ENCODE peak calls at places on chromosomes 13 and 19, in ten cellular contexts. One of them, this sample, is unnamed.

GRCh38 chr13:97275775-97276501 is 53.8 kb downstream of the MBNL2 start:
- DNase-seq in CD4-positive, alpha-beta T cell: no peak
- DNase-seq in HCT116: no peak
- DNase-seq in body of pancreas: no peak
- DNase-seq in right lobe of liver: no peak
- DNase-seq in HFFc6: peak; percentile 9
- DNase-seq in stomach: no peak
- DNase-seq in esophagus muscularis mucosa: no peak
- DNase-seq in A549: no peak
- DNase-seq in heart left ventricle: no peak
- DNase-seq in this sample: no peak

GRCh38 chr19:2755448-2755705 is 15.6 kb upstream of the SLC39A3 start:
- DNase-seq in HFFc6: no peak
- DNase-seq in stomach: no peak
- DNase-seq in body of pancreas: no peak
- DNase-seq in A549: no peak
- DNase-seq in esophagus muscularis mucosa: no peak
- DNase-seq in CD4-positive, alpha-beta T cell: no peak
- DNase-seq in heart left ventricle: no peak
- DNase-seq in right lobe of liver: no peak
- DNase-seq in HCT116: no peak
- DNase-seq in this sample: no peak

GRCh38 chr13:94382960-94383359 is 96.5 kb downstream of the DCT start:
- DNase-seq in body of pancreas: no peak
- DNase-seq in A549: no peak
- DNase-seq in CD4-positive, alpha-beta T cell: no peak
- DNase-seq in stomach: no peak
- DNase-seq in HCT116: no peak
- DNase-seq in HFFc6: no peak
- DNase-seq in heart left ventricle: no peak
- DNase-seq in esophagus muscularis mucosa: no peak
- DNase-seq in right lobe of liver: no peak
- DNase-seq in this sample: no peak

GRCh38 chr19:16206046-16206605 is 8.4 kb downstream of the AP1M1 start:
- DNase-seq in stomach: no peak
- DNase-seq in CD4-positive, alpha-beta T cell: no peak
- DNase-seq in right lobe of liver: no peak
- DNase-seq in HFFc6: no peak
- DNase-seq in esophagus muscularis mucosa: no peak
- DNase-seq in A549: no peak
- DNase-seq in body of pancreas: no peak
- DNase-seq in heart left ventricle: no peak
- DNase-seq in HCT116: no peak
- DNase-seq in this sample: no peak

GRCh38 chr13:98890186-98890585 is 87.7 kb downstream of the DOCK9 start:
- DNase-seq in esophagus muscularis mucosa: no peak
- DNase-seq in HFFc6: peak; percentile 88
- DNase-seq in heart left ventricle: peak; percentile 33
- DNase-seq in body of pancreas: no peak
- DNase-seq in stomach: no peak
- DNase-seq in A549: no peak
- DNase-seq in CD4-positive, alpha-beta T cell: no peak
- DNase-seq in right lobe of liver: no peak
- DNase-seq in HCT116: no peak
- DNase-seq in this sample: peak; percentile 86

GRCh38 chr19:16661480-16662034 is 618 bp downstream of the TMEM38A start:
- DNase-seq in esophagus muscularis mucosa: no peak
- DNase-seq in heart left ventricle: peak; percentile 74
- DNase-seq in right lobe of liver: peak; percentile 66
- DNase-seq in A549: no peak
- DNase-seq in HCT116: no peak
- DNase-seq in HFFc6: no peak
- DNase-seq in body of pancreas: peak; percentile 37
- DNase-seq in stomach: peak; percentile 33
- DNase-seq in CD4-positive, alpha-beta T cell: no peak
- DNase-seq in this sample: no peak

GRCh38 chr19:2051771-2052704 is 994 bp upstream of the MKNK2 start:
- DNase-seq in HCT116: no peak
- DNase-seq in heart left ventricle: peak; percentile 71
- DNase-seq in right lobe of liver: peak; percentile 79
- DNase-seq in CD4-positive, alpha-beta T cell: no peak
- DNase-seq in esophagus muscularis mucosa: no peak
- DNase-seq in HFFc6: no peak
- DNase-seq in A549: no peak
- DNase-seq in stomach: peak; percentile 77
- DNase-seq in body of pancreas: peak; percentile 68
- DNase-seq in this sample: no peak

GRCh38 chr19:532578-533484 is 1.3 kb downstream of the CDC34 start:
- DNase-seq in stomach: peak; percentile 85
- DNase-seq in A549: peak; percentile 63
- DNase-seq in body of pancreas: peak; percentile 90
- DNase-seq in heart left ventricle: peak; percentile 86
- DNase-seq in esophagus muscularis mucosa: no peak
- DNase-seq in CD4-positive, alpha-beta T cell: peak; percentile 28
- DNase-seq in right lobe of liver: peak; percentile 88
- DNase-seq in HCT116: peak; percentile 51
- DNase-seq in HFFc6: peak; percentile 66
- DNase-seq in this sample: no peak

GRCh38 chr13:112768795-112769411 is 79.1 kb downstream of the ATP11A start:
- DNase-seq in CD4-positive, alpha-beta T cell: no peak
- DNase-seq in right lobe of liver: no peak
- DNase-seq in stomach: peak; percentile 64
- DNase-seq in HCT116: no peak
- DNase-seq in HFFc6: no peak
- DNase-seq in A549: no peak
- DNase-seq in body of pancreas: no peak
- DNase-seq in esophagus muscularis mucosa: no peak
- DNase-seq in heart left ventricle: peak; percentile 85
- DNase-seq in this sample: no peak

GRCh38 chr19:16235811-16236710 is 38.4 kb downstream of the AP1M1 start:
- DNase-seq in right lobe of liver: no peak
- DNase-seq in HCT116: no peak
- DNase-seq in stomach: no peak
- DNase-seq in body of pancreas: no peak
- DNase-seq in A549: no peak
- DNase-seq in HFFc6: no peak
- DNase-seq in CD4-positive, alpha-beta T cell: no peak
- DNase-seq in esophagus muscularis mucosa: no peak
- DNase-seq in heart left ventricle: no peak
- DNase-seq in this sample: no peak

GRCh38 chr19:11378319-11379189 is 4.1 kb downstream of the SWSAP1 start:
- DNase-seq in A549: peak; percentile 72
- DNase-seq in heart left ventricle: no peak
- DNase-seq in HFFc6: peak; percentile 81
- DNase-seq in body of pancreas: peak; percentile 61
- DNase-seq in CD4-positive, alpha-beta T cell: no peak
- DNase-seq in right lobe of liver: no peak
- DNase-seq in stomach: peak; percentile 62
- DNase-seq in esophagus muscularis mucosa: no peak
- DNase-seq in HCT116: no peak
- DNase-seq in this sample: no peak

GRCh38 chr13:21012841-21013681 is 48.3 kb downstream of the LATS2 start:
- DNase-seq in stomach: no peak
- DNase-seq in A549: no peak
- DNase-seq in CD4-positive, alpha-beta T cell: no peak
- DNase-seq in HCT116: no peak
- DNase-seq in HFFc6: no peak
- DNase-seq in body of pancreas: peak; percentile 38
- DNase-seq in esophagus muscularis mucosa: no peak
- DNase-seq in right lobe of liver: peak; percentile 52
- DNase-seq in heart left ventricle: no peak
- DNase-seq in this sample: no peak

GRCh38 chr19:33022472-33023116 is 42.1 kb downstream of the RHPN2 start:
- DNase-seq in heart left ventricle: no peak
- DNase-seq in esophagus muscularis mucosa: no peak
- DNase-seq in stomach: no peak
- DNase-seq in CD4-positive, alpha-beta T cell: no peak
- DNase-seq in body of pancreas: no peak
- DNase-seq in HFFc6: no peak
- DNase-seq in HCT116: no peak
- DNase-seq in right lobe of liver: no peak
- DNase-seq in A549: no peak
- DNase-seq in this sample: no peak

DNA sequence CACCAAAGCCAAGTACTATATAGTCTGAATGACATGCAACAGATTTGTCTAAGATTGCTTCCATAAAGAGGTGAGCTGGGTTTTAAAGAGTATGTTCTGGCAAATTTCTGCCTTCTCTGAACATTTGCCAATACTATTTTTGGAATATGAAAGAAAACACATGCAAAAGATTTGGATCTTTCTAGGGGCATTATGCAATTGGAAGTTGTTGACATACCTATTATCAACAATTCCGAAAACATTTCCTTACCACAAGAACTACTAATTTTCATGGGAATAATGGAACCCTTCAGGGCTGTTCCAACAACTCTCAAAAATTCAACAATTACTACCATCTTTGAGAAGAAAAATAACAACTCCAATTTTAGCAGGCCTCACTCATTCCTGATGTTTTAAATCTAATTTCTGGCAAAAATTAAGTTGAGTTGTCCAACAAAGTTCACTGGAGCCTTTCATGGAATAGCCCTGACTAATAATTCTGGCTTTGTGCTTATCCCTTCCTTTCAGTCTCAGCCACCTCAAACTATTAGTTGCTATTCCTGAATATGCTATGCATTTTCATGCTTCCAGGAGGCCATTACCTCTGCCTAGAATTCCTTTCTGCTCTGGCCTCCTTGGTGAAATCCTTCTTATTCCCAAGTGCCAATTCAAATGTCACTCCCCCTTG is 250.0 kb downstream of the RGCC start:
- DNase-seq in CD4-positive, alpha-beta T cell: no peak
- DNase-seq in heart left ventricle: no peak
- DNase-seq in stomach: no peak
- DNase-seq in body of pancreas: no peak
- DNase-seq in A549: no peak
- DNase-seq in HFFc6: no peak
- DNase-seq in right lobe of liver: no peak
- DNase-seq in esophagus muscularis mucosa: no peak
- DNase-seq in HCT116: no peak
- DNase-seq in this sample: no peak
- TF ChIP-seq CTCF in CD4-positive, alpha-beta T cell: no peak
- TF ChIP-seq CTCF in heart left ventricle: no peak
- TF ChIP-seq CTCF in stomach: no peak
- TF ChIP-seq CTCF in body of pancreas: no peak
- TF ChIP-seq CTCF in A549: no peak
- TF ChIP-seq CTCF in HFFc6: no peak
- TF ChIP-seq CTCF in right lobe of liver: no peak
- TF ChIP-seq CTCF in esophagus muscularis mucosa: no peak
- TF ChIP-seq CTCF in HCT116: no peak
- TF ChIP-seq CTCF in this sample: no peak

GRCh38 chr13:56755181-56755580 is 385.5 kb upstream of the PRR20A start:
- DNase-seq in heart left ventricle: no peak
- DNase-seq in CD4-positive, alpha-beta T cell: no peak
- DNase-seq in HFFc6: no peak
- DNase-seq in body of pancreas: no peak
- DNase-seq in stomach: no peak
- DNase-seq in esophagus muscularis mucosa: no peak
- DNase-seq in HCT116: no peak
- DNase-seq in A549: no peak
- DNase-seq in right lobe of liver: no peak
- DNase-seq in this sample: no peak
- TF ChIP-seq CTCF in heart left ventricle: peak; percentile 16
- TF ChIP-seq CTCF in CD4-positive, alpha-beta T cell: no peak
- TF ChIP-seq CTCF in HFFc6: no peak
- TF ChIP-seq CTCF in body of pancreas: no peak
- TF ChIP-seq CTCF in stomach: no peak
- TF ChIP-seq CTCF in esophagus muscularis mucosa: no peak
- TF ChIP-seq CTCF in HCT116: no peak
- TF ChIP-seq CTCF in A549: no peak
- TF ChIP-seq CTCF in right lobe of liver: peak; percentile 46
- TF ChIP-seq CTCF in this sample: peak; percentile 6

GRCh38 chr13:50969691-50970090 is 60.1 kb downstream of the RNASEH2B start:
- DNase-seq in HCT116: no peak
- DNase-seq in body of pancreas: no peak
- DNase-seq in heart left ventricle: no peak
- DNase-seq in HFFc6: no peak
- DNase-seq in stomach: no peak
- DNase-seq in right lobe of liver: no peak
- DNase-seq in esophagus muscularis mucosa: no peak
- DNase-seq in A549: peak; percentile 14
- DNase-seq in CD4-positive, alpha-beta T cell: no peak
- DNase-seq in this sample: no peak
- TF ChIP-seq CTCF in HCT116: peak; percentile 16
- TF ChIP-seq CTCF in body of pancreas: no peak
- TF ChIP-seq CTCF in heart left ventricle: no peak
- TF ChIP-seq CTCF in HFFc6: no peak
- TF ChIP-seq CTCF in stomach: no peak
- TF ChIP-seq CTCF in right lobe of liver: no peak
- TF ChIP-seq CTCF in esophagus muscularis mucosa: no peak
- TF ChIP-seq CTCF in A549: no peak
- TF ChIP-seq CTCF in CD4-positive, alpha-beta T cell: no peak
- TF ChIP-seq CTCF in this sample: no peak

GRCh38 chr19:47792616-47793015 is 11.7 kb downstream of the TPRX1 start:
- DNase-seq in CD4-positive, alpha-beta T cell: no peak
- DNase-seq in HCT116: no peak
- DNase-seq in HFFc6: no peak
- DNase-seq in A549: no peak
- DNase-seq in stomach: no peak
- DNase-seq in body of pancreas: no peak
- DNase-seq in esophagus muscularis mucosa: no peak
- DNase-seq in heart left ventricle: no peak
- DNase-seq in right lobe of liver: no peak
- DNase-seq in this sample: no peak

GRCh38 chr19:47797996-47798903 is 6.1 kb downstream of the TPRX1 start:
- DNase-seq in heart left ventricle: no peak
- DNase-seq in body of pancreas: no peak
- DNase-seq in HFFc6: no peak
- DNase-seq in HCT116: no peak
- DNase-seq in A549: no peak
- DNase-seq in CD4-positive, alpha-beta T cell: no peak
- DNase-seq in right lobe of liver: no peak
- DNase-seq in esophagus muscularis mucosa: no peak
- DNase-seq in stomach: no peak
- DNase-seq in this sample: no peak

GRCh38 chr19:47790398-47790814 is 11.9 kb downstream of the SELENOW start:
- DNase-seq in body of pancreas: peak; percentile 91
- DNase-seq in esophagus muscularis mucosa: peak; percentile 95
- DNase-seq in CD4-positive, alpha-beta T cell: peak; percentile 76
- DNase-seq in stomach: peak; percentile 85
- DNase-seq in heart left ventricle: peak; percentile 85
- DNase-seq in HCT116: peak; percentile 88
- DNase-seq in right lobe of liver: peak; percentile 84
- DNase-seq in HFFc6: no peak
- DNase-seq in A549: peak; percentile 85
- DNase-seq in this sample: no peak

GRCh38 chr19:47796785-47797184 is 7.6 kb downstream of the TPRX1 start:
- DNase-seq in stomach: no peak
- DNase-seq in body of pancreas: no peak
- DNase-seq in CD4-positive, alpha-beta T cell: no peak
- DNase-seq in HCT116: no peak
- DNase-seq in HFFc6: no peak
- DNase-seq in A549: no peak
- DNase-seq in right lobe of liver: no peak
- DNase-seq in esophagus muscularis mucosa: no peak
- DNase-seq in heart left ventricle: no peak
- DNase-seq in this sample: no peak

DNA sequence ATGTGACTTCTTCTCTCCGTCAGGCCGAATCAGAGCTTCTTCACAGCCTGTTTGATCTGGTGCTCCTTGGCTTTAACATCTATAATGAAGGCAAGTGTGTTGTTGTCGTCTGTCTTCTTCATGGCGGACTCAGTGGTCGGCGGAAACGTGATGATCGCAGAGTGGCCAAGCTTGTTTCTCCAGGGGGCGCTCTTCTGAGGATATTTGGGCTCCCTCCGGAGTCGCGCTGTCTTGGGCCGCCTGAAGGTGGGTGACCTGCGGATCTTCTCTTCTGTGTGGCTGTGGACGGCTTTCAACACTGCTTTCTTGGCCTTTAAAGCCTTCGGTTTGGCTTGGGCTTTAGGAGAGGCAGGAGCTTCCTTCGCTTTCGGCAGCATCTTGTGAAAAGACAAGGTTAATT is 9.8 kb downstream of the TPRX1 start:
- DNase-seq in A549: peak; percentile 35
- DNase-seq in body of pancreas: no peak
- DNase-seq in right lobe of liver: no peak
- DNase-seq in esophagus muscularis mucosa: no peak
- DNase-seq in stomach: no peak
- DNase-seq in HFFc6: no peak
- DNase-seq in CD4-positive, alpha-beta T cell: no peak
- DNase-seq in HCT116: no peak
- DNase-seq in heart left ventricle: no peak
- DNase-seq in this sample: no peak
- TF ChIP-seq CTCF in A549: peak; percentile 9
- TF ChIP-seq CTCF in body of pancreas: no peak
- TF ChIP-seq CTCF in right lobe of liver: no peak
- TF ChIP-seq CTCF in esophagus muscularis mucosa: no peak
- TF ChIP-seq CTCF in stomach: no peak
- TF ChIP-seq CTCF in HFFc6: peak; percentile 52
- TF ChIP-seq CTCF in CD4-positive, alpha-beta T cell: no peak
- TF ChIP-seq CTCF in HCT116: no peak
- TF ChIP-seq CTCF in heart left ventricle: no peak
- TF ChIP-seq CTCF in this sample: no peak

This sample was measured in kidney epithelial cell.